ENCODE peak calls at places on chromosomes 2 and 18, in nine cellular contexts. B, P, J, W, G, F, R, H and M are unnamed samples.

GRCh38 chr2:117785740-117786139 is 28.8 kb upstream of the DDX18 start:
- DNase-seq in B (no peak), P (no peak), J (no peak), W (peak), G (peak), F (peak), R (peak), H (no peak), M (peak)

GRCh38 chr2:203579131-203579643 is 44.1 kb upstream of the RAPH1 start:
- DNase-seq in B (no peak), P (no peak), J (no peak), W (no peak), G (peak), F (peak), R (no peak), H (peak), M (peak)

GRCh38 chr2:66601624-66602023 is 166.7 kb downstream of the MEIS1 start:
- DNase-seq in B (no peak), P (no peak), J (no peak), W (no peak), G (no peak), F (no peak), R (no peak), H (no peak), M (no peak)

GRCh38 chr2:145070703-145071102 is 550.8 kb upstream of the ZEB2 start:
- DNase-seq in B (no peak), P (no peak), J (no peak), W (no peak), G (no peak), F (no peak), R (no peak), H (no peak), M (no peak)

GRCh38 chr2:151914989-151915628 is 86.9 kb upstream of the ARL5A start:
- DNase-seq in B (no peak), P (no peak), J (no peak), W (no peak), G (no peak), F (no peak), R (no peak), H (no peak), M (no peak)

GRCh38 chr2:66574701-66575624 is 140.0 kb downstream of the MEIS1 start:
- DNase-seq in B (no peak), P (peak), J (peak), W (peak), G (peak), F (peak), R (no peak), H (peak), M (peak)

GRCh38 chr2:33395660-33396249 is 80.7 kb upstream of the RASGRP3 start:
- DNase-seq in B (peak), P (peak), J (no peak), W (peak), G (peak), F (peak), R (no peak), H (no peak), M (peak)

GRCh38 chr2:43319541-43319940 is 93.1 kb upstream of the ZFP36L2 start:
- DNase-seq in B (no peak), P (no peak), J (no peak), W (no peak), G (peak), F (no peak), R (no peak), H (no peak), M (no peak)

GRCh38 chr2:96105152-96105915 is 11.0 kb downstream of the ADRA2B start:
- DNase-seq in B (no peak), P (no peak), J (no peak), W (no peak), G (no peak), F (peak), R (no peak), H (peak), M (peak)

GRCh38 chr18:29271496-29271895 is 1094.6 kb upstream of the CDH2 start:
- DNase-seq in B (no peak), P (no peak), J (no peak), W (no peak), G (peak), F (no peak), R (no peak), H (no peak), M (no peak)

GRCh38 chr2:120750488-120751210 is 15.0 kb downstream of the GLI2 start:
- DNase-seq in B (no peak), P (no peak), J (peak), W (no peak), G (peak), F (no peak), R (no peak), H (no peak), M (no peak)

GRCh38 chr2:101873543-101873942 is 118.2 kb upstream of the IL1R2 start:
- DNase-seq in B (no peak), P (no peak), J (no peak), W (peak), G (no peak), F (no peak), R (no peak), H (no peak), M (no peak)

GRCh38 chr2:156430978-156431358 is 5.2 kb upstream of the GPD2 start:
- DNase-seq in B (no peak), P (no peak), J (no peak), W (peak), G (peak), F (no peak), R (no peak), H (no peak), M (no peak)

GRCh38 chr2:67760995-67761394 is 301.8 kb downstream of the C1D start:
- DNase-seq in B (no peak), P (no peak), J (no peak), W (no peak), G (no peak), F (no peak), R (no peak), H (no peak), M (no peak)

GRCh38 chr18:51861041-51861440 is 479.0 kb upstream of the DCC start:
- DNase-seq in B (no peak), P (no peak), J (no peak), W (no peak), G (no peak), F (no peak), R (no peak), H (no peak), M (no peak)

GRCh38 chr2:119423041-119423440 is 8.6 kb upstream of the TMEM37 start:
- DNase-seq in B (no peak), P (no peak), J (no peak), W (no peak), G (no peak), F (no peak), R (no peak), H (no peak), M (no peak)

GRCh38 chr2:134466141-134466540 is 212.3 kb downstream of the MGAT5 start:
- DNase-seq in B (no peak), P (no peak), J (no peak), W (no peak), G (no peak), F (no peak), R (no peak), H (no peak), M (peak)

GRCh38 chr2:152307863-152308262 is 27.1 kb upstream of the FMNL2 start:
- DNase-seq in B (no peak), P (no peak), J (no peak), W (no peak), G (no peak), F (no peak), R (no peak), H (no peak), M (no peak)

GRCh38 chr2:120678926-120679325 is 56.7 kb upstream of the GLI2 start:
- DNase-seq in B (no peak), P (no peak), J (no peak), W (no peak), G (no peak), F (no peak), R (no peak), H (no peak), M (no peak)

GRCh38 chr2:64787698-64788097 is 134.0 kb upstream of the SERTAD2 start:
- DNase-seq in B (no peak), P (no peak), J (no peak), W (no peak), G (no peak), F (no peak), R (no peak), H (no peak), M (peak)

GRCh38 chr18:8479826-8480225 is 129.4 kb upstream of the RAB12 start:
- DNase-seq in B (no peak), P (no peak), J (no peak), W (no peak), G (no peak), F (no peak), R (no peak), H (no peak), M (no peak)

GRCh38 chr2:192091480-192091879 is 103.3 kb downstream of the TMEFF2 start:
- DNase-seq in B (no peak), P (no peak), J (no peak), W (no peak), G (no peak), F (no peak), R (no peak), H (no peak), M (no peak)

GRCh38 chr2:10371441-10372194 is 68.9 kb downstream of the HPCAL1 start:
- DNase-seq in B (no peak), P (no peak), J (no peak), W (no peak), G (no peak), F (no peak), R (no peak), H (no peak), M (no peak)

GRCh38 chr2:220297093-220297492 is 669.7 kb downstream of the SLC4A3 start:
- DNase-seq in B (no peak), P (no peak), J (no peak), W (no peak), G (no peak), F (no peak), R (no peak), H (no peak), M (no peak)

GRCh38 chr2:8137801-8138200 is 544.1 kb upstream of the ID2 start:
- DNase-seq in B (no peak), P (no peak), J (no peak), W (no peak), G (no peak), F (no peak), R (no peak), H (no peak), M (no peak)

GRCh38 chr2:218125095-218125494 is 733 bp upstream of the CXCR2 start:
- DNase-seq in B (no peak), P (no peak), J (no peak), W (no peak), G (peak), F (no peak), R (no peak), H (no peak), M (no peak)

GRCh38 chr2:11869423-11869991 is 123.1 kb downstream of the LPIN1 start:
- DNase-seq in B (no peak), P (no peak), J (no peak), W (no peak), G (no peak), F (no peak), R (no peak), H (no peak), M (no peak)

GRCh38 chr2:133884739-133885381 is 316.6 kb upstream of the NCKAP5 start:
- DNase-seq in B (no peak), P (no peak), J (no peak), W (no peak), G (peak), F (no peak), R (no peak), H (no peak), M (no peak)

GRCh38 chr18:53756607-53756972 is 467.9 kb downstream of the MBD2 start:
- DNase-seq in B (no peak), P (no peak), J (no peak), W (no peak), G (no peak), F (no peak), R (no peak), H (no peak), M (no peak)

GRCh38 chr2:85712261-85712660 is 18.1 kb downstream of the GNLY start:
- DNase-seq in B (no peak), P (no peak), J (no peak), W (no peak), G (no peak), F (no peak), R (no peak), H (no peak), M (no peak)

GRCh38 chr2:85712849-85713612 is 18.9 kb downstream of the GNLY start:
- DNase-seq in B (no peak), P (no peak), J (no peak), W (no peak), G (peak), F (peak), R (no peak), H (peak), M (peak)

GRCh38 chr2:85711578-85712060 is 17.5 kb downstream of the GNLY start:
- DNase-seq in B (no peak), P (no peak), J (no peak), W (no peak), G (no peak), F (no peak), R (no peak), H (no peak), M (no peak)

GRCh38 chr2:85709385-85709784 is 15.2 kb downstream of the GNLY start:
- DNase-seq in B (no peak), P (no peak), J (no peak), W (no peak), G (no peak), F (no peak), R (no peak), H (no peak), M (no peak)

DNA sequence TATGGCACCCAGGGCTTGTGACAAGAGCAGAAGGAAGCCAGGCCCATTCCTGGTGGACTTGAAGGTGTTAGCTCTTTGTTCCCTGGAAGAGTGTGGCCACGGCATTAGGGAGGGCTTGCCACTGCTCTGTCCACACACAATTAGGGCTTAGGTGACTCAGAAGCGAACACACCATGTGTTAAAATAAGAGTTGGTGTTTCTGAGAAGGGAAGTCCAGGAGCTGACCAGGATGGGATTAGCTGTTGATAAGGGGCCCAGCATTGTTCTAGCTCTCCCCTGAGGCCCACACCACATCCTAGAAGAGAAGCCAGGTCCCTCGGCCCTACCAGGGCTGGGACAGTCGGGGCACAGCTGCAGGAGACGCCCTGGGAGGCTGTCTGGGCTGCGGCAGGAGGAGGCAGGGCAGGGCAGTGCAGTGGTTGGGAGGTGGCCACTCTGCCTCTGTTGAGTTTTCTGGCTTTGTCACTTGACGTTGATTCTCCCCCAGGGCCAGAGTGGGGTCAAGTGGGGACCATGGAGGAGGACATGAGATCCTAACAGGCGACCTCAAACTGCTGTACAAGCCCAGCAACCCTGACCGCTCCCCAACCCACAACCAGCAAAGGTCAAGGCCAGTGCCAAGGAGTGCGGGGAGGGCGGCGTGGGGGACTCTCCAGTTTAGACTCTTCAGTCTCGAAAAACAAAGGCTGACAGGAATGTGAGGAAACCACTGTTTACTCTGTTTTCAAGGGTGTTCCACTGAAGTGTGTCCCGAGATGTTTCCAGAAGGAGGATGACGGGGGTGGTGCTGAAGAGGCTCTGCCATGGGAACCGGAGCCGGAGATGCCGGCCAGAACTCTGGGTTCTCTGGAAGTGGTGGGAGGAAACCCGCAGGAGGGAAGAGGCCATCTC is 16.8 kb downstream of the GNLY start:
- DNase-seq in B (no peak), P (peak), J (peak), W (no peak), G (no peak), F (peak), R (no peak), H (no peak), M (peak)
- TF ChIP-seq POLR2A in B (no peak), P (no peak), J (no peak), W (no peak), G (no peak), F (no peak), R (no peak), H (no peak), M (no peak)

GRCh38 chr2:143176606-143177005 is 47.4 kb downstream of the ARHGAP15 start:
- DNase-seq in B (no peak), P (no peak), J (no peak), W (no peak), G (no peak), F (no peak), R (no peak), H (no peak), M (no peak)
- H3K27ac ChIP-seq in B (no peak), P (peak), J (no peak), W (no peak), G (no peak), F (peak), R (no peak), H (no peak), M (peak)

GRCh38 chr2:181902625-181903024 is 11.1 kb downstream of the ITPRID2 start:
- DNase-seq in B (no peak), P (no peak), J (no peak), W (no peak), G (no peak), F (no peak), R (no peak), H (no peak), M (no peak)
- TF ChIP-seq POLR2A in B (no peak), P (no peak), J (no peak), W (no peak), G (no peak), F (no peak), R (no peak), H (no peak), M (no peak)

GRCh38 chr2:239304533-239305221 is 96.1 kb downstream of the HDAC4 start:
- DNase-seq in B (peak), P (peak), J (no peak), W (no peak), G (no peak), F (peak), R (no peak), H (peak), M (no peak)
- H3K27ac ChIP-seq in B (peak), P (no peak), J (peak), W (no peak), G (no peak), F (peak), R (peak), H (no peak), M (no peak)

DNA sequence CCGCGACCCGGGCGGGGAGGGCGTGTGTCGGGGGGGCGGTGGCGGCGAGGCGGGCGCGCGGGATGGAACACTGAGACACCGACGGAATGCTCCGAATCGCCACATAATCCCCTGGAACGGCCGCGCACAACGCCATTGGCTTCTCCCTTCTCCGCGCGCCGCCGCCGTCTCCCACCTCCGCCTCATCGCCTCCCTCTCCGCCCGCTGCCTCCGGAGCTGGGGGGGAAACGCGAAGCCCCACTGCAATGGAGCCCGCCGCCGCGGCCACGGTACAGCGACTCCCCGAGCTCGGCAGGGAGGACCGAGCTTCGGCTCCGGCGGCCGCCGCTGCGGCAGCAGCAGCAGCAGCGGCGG is at the start of gene PHLPP1:
- DNase-seq in B (no peak), P (no peak), J (no peak), W (no peak), G (no peak), F (no peak), R (no peak), H (no peak), M (no peak)
- TF ChIP-seq POLR2A in B (peak), P (peak), J (peak), W (peak), G (no peak), F (peak), R (peak), H (peak), M (peak)

DNA sequence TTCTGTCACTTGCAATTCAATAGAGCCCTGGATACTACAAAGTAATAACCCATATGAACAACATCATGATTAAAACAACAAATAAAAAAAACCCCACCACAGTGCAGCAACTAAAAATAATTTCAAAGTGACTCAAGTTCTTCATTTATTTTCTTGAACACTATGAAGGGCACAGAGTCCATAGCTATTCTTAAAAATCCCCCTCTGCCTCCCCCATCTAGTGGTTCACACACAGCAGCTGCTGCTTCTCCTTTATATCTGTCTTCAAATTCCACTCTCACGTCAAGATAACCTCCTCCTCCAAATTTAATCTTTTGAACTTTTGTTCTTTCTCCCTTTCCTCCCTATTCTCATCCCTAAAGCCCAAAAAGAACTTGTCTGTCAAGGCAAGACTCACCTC is 591.3 kb downstream of the ZEB2 start:
- DNase-seq in B (no peak), P (no peak), J (no peak), W (no peak), G (no peak), F (no peak), R (no peak), H (no peak), M (no peak)
- H3K27ac ChIP-seq in B (no peak), P (no peak), J (no peak), W (no peak), G (no peak), F (no peak), R (no peak), H (no peak), M (no peak)